ENCODE peak calls at places on chromosomes 13 and 19, in ten cellular contexts. Z is fibroblast of lung; X is uterus; H is naive thymus-derived CD4-positive, alpha-beta T cell; W is ovary; A is CD8-positive, alpha-beta memory T cell; K is hepatocyte; O is aorta; L is adrenal gland; S is cardiac muscle cell. M is an unnamed sample. For H3K4me1 and H3K27me3, the result is how much of the 10 kb centered on the place peaks cover.

GRCh38 chr13:29594710-29595379 is 643 bp downstream of the SLC7A1 start:
- DNase-seq in Z (peak), X (peak), H (peak), W (peak), A (peak), K (peak), O (peak), L (peak), S (peak), M (peak)

GRCh38 chr19:56727731-56728130 is 56.2 kb upstream of the ZNF835 start:
- DNase-seq in Z (no peak), X (no peak), H (no peak), W (no peak), A (no peak), K (no peak), O (no peak), L (no peak), S (no peak), M (no peak)

GRCh38 chr19:49506575-49507105 is 5.8 kb upstream of the FCGRT start:
- DNase-seq in Z (no peak), X (no peak), H (peak), W (no peak), A (peak), K (peak), O (no peak), L (peak), S (peak), M (no peak)

GRCh38 chr13:32997399-32997798 is 18.8 kb upstream of the KL start:
- DNase-seq in Z (no peak), X (no peak), H (no peak), W (no peak), A (no peak), K (no peak), O (no peak), L (no peak), S (no peak), M (no peak)

GRCh38 chr13:45728759-45729158 is 26.6 kb downstream of the CBY2 start:
- DNase-seq in Z (no peak), X (no peak), H (no peak), W (no peak), A (no peak), K (peak), O (no peak), L (no peak), S (peak), M (no peak)

GRCh38 chr19:16319466-16319865 is 5.2 kb upstream of the KLF2 start:
- DNase-seq in Z (peak), X (no peak), H (no peak), W (no peak), A (peak), K (no peak), O (no peak), L (no peak), S (no peak), M (no peak)

GRCh38 chr13:30738526-30738925 is 3.2 kb downstream of the ALOX5AP start:
- DNase-seq in Z (no peak), X (no peak), H (no peak), W (no peak), A (no peak), K (no peak), O (no peak), L (no peak), S (peak), M (no peak)

GRCh38 chr13:91247768-91248167 is 99.7 kb upstream of the MIR17HG start:
- DNase-seq in Z (no peak), X (no peak), H (no peak), W (no peak), A (no peak), K (no peak), O (no peak), L (no peak), S (no peak), M (no peak)

GRCh38 chr13:61110804-61111203 is 304.8 kb downstream of the PCDH20 start:
- DNase-seq in Z (no peak), X (no peak), H (no peak), W (no peak), A (no peak), K (no peak), O (no peak), L (no peak), S (no peak), M (no peak)

GRCh38 chr19:52343548-52343947 is 7.5 kb downstream of the ZNF610 start:
- DNase-seq in Z (peak), X (peak), H (peak), W (peak), A (peak), K (peak), O (no peak), L (peak), S (peak), M (no peak)

GRCh38 chr19:37565370-37565669 is 29.3 kb downstream of the ZNF571 start:
- DNase-seq in Z (peak), X (no peak), H (no peak), W (no peak), A (no peak), K (no peak), O (no peak), L (no peak), S (no peak), M (no peak)

GRCh38 chr19:32691291-32691951 is at the start of gene NUDT19:
- DNase-seq in Z (peak), X (peak), H (peak), W (peak), A (peak), K (peak), O (peak), L (peak), S (peak), M (peak)

GRCh38 chr13:37492741-37493514 is 105.6 kb downstream of the POSTN start:
- DNase-seq in Z (peak), X (no peak), H (no peak), W (no peak), A (no peak), K (no peak), O (no peak), L (no peak), S (peak), M (no peak)

GRCh38 chr19:49071860-49072547 is 495 bp downstream of the KCNA7 start:
- DNase-seq in Z (no peak), X (no peak), H (no peak), W (no peak), A (no peak), K (no peak), O (no peak), L (no peak), S (peak), M (no peak)

GRCh38 chr19:9735986-9736385 is 32.6 kb downstream of the ZNF846 start:
- DNase-seq in Z (no peak), X (no peak), H (no peak), W (no peak), A (no peak), K (no peak), O (no peak), L (no peak), S (no peak), M (no peak)

DNA sequence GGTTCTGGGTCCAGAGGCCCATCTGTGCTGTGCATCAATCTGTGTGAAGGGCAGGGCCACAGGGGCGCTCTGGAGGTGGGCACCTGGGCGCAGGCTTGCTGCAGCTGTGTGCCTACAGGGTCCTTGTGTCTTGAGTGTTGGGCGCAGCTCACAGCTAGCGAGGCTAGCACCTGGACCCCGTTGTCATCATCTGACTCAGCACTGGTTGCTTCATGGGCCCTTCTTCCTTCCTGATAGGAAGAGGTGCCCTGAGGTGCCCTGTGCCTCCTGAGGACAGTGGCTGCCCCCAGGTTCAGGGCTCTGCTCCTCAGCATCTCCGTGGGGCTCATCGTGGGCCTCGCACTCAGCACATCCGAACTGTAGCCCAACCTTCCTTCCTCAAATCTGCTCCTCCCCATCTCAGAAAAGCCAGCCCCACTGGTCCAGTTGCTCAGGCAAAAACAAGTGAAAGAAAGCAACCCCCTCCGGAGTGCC is 54.8 kb downstream of the GATAD2A start:
- DNase-seq in Z (no peak), X (no peak), H (no peak), W (no peak), A (peak), K (no peak), O (no peak), L (no peak), S (no peak), M (no peak)
- H3K4me1 ChIP-seq in Z (half or more), X (under half), H (half or more), W (under half), A (half or more), K (half or more), O (under half), L (half or more), S (half or more), M (under half)

DNA sequence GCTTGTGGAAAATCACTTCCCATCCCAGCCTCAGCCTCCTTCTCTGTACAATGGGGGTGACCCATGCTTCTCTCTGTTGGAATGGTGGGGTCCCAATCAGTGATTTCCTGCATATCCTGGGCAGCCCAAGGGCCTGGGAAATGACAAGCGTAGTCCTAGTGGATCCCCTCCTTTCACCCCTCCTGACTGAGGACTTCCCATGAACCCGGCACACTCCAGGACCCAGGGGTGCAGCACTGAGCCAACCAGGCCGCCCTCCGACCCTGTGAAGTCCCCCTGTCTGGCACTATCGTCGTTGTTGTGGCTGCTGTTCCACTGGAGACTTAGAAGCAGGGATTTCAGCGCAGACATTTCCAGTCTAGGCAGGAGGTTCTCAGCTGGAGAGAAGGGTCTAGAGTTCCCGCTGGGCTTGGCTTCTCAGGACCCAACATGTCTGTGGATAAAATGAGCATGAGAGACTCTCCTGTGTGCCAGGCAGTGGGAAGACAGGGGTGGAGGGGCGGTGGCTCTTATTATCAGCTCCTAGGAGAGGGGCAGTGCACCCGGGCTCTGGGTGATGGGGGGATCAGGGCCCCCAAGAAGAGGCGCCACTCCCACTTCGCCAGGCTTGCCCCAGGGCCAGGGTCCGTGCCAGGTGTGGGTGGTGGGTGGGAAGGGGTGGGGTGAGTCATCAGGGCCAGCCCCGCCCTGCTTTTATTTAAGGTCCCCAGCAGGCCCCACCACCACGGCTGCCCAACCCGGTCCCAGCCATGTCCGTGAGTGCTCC is at the start of gene LGALS7B:
- DNase-seq in Z (no peak), X (no peak), H (no peak), W (no peak), A (no peak), K (no peak), O (peak), L (no peak), S (no peak), M (no peak)
- H3K27me3 ChIP-seq in Z (under half), X (under half), H (under half), W (under half), A (under half), K (under half), O (under half), L (under half), S (under half), M (under half)

DNA sequence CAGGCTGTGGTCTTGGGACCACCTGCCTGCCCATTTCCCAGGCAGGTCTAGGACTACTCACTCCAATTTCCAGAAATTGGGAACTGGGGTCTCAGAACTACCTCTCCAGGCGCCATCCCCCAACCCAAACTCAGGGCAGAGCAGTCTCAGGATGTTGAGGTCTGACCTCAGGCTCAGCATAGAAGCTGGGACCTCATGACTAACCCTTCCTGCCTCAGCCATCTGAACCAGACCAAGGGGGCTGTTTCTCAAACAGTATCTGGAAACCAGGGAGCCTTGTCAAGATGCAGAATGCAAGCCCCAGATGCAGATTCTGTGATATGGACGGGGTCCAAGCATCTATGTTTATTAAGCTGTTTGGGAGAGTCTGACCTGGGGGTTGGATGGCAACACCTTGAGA is 1.3 kb downstream of the FBXW9 start:
- DNase-seq in Z (no peak), X (no peak), H (no peak), W (no peak), A (no peak), K (no peak), O (no peak), L (no peak), S (no peak), M (no peak)
- H3K4me3 ChIP-seq in Z (no peak), X (no peak), H (no peak), W (no peak), A (no peak), K (no peak), O (no peak), L (no peak), S (no peak), M (no peak)

DNA sequence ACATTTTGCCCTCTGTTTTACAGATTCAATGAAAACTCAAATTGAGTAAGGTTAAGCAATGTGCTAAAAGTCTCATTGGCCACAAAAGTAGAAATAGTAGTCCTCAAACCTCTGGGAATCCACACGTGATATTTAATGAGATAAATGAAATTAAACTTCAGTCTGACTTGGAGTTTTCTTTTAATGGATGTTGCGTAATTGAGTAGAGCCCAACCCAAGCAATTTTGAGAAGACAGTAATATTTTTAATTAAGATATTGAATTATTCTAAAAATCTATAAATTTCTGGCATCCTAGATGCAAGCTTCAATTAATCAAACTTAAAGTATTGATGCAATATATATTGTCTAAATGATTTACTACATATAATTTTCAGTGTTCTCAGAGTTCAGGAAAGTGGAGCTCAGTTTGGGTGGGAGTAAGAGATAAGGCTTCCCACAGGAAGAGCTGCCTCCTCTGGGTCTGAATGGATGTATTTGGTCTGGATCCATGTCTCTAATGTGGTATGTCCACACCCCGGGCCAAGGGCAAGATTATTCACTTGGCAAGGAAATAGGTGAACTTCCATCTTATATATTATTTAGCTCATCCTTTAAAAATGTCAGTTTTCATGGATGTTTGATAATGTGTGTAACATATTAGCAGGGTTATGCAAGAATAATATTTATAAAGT is 6.9 kb downstream of the MBNL2 start:
- DNase-seq in Z (peak), X (no peak), H (no peak), W (no peak), A (no peak), K (no peak), O (no peak), L (no peak), S (no peak), M (no peak)
- H3K4me1 ChIP-seq in Z (under half), X (under half), H (under half), W (under half), A (under half), K (under half), O (under half), L (under half), S (under half), M (under half)

GRCh38 chr19:44532819-44533218 is 3.3 kb upstream of the CEACAM20 start:
- DNase-seq in Z (no peak), X (no peak), H (no peak), W (no peak), A (no peak), K (no peak), O (no peak), L (no peak), S (no peak), M (no peak)
- H3K27me3 ChIP-seq in Z (under half), X (under half), H (under half), W (under half), A (under half), K (under half), O (under half), L (under half), S (under half), M (under half)

DNA sequence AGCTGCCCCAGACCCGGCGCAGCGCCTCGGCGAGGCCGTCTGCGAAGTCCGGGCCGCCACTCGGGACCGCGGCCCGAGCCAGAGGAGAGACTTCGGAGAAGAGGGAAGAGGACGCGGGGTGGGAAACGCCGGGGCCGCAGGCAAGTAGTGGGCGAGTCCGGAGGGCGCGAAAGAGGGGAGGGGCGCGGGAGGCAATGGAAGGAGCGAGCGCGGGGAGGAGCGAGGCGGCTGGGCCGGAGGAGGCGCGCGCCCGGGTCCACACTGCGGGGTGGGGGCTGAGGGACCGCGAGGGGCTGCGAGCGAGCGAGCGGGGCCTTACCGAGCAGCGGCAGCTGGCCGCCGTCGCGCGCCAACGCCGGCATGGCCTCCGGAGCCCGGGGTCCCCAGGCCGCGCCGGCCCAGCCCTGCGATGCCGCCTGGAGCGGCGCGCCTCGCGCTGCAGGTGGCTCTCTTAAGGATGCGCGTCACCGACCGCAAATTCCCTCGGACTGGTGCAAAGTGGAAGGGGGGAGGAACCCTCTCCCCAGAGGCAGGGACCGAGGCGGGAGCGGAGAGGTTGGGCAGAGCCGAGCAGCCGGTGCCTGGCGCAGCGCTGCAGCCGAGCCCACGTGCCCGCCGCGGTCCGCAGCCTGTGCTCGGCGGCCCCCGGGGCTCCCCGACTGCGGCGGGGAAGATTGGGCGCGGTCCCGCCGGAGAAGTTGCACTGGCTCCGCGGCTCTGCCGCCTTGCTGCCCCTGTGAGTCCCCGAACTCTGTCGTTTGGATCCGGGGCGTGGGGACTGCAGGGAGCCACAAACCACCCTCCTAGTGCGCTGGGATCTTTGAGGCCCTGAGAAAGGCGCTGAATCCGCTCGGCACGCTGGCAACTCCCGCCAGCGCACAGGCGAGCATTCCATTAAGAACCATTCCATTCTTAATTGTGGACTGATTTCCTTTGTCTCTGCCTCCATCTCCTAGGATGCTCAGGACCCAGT is at the start of gene FLT3:
- DNase-seq in Z (peak), X (no peak), H (peak), W (no peak), A (peak), K (peak), O (no peak), L (no peak), S (peak), M (no peak)
- H3K4me3 ChIP-seq in Z (peak), X (no peak), H (no peak), W (no peak), A (no peak), K (peak), O (peak), L (no peak), S (peak), M (peak)

GRCh38 chr13:51823351-51823750 is 19.4 kb upstream of the DHRS12 start:
- DNase-seq in Z (peak), X (no peak), H (no peak), W (no peak), A (no peak), K (no peak), O (no peak), L (no peak), S (no peak), M (no peak)

GRCh38 chr13:51822106-51822840 is 18.3 kb upstream of the DHRS12 start:
- DNase-seq in Z (no peak), X (no peak), H (no peak), W (no peak), A (peak), K (no peak), O (no peak), L (no peak), S (no peak), M (no peak)

GRCh38 chr13:51825681-51826254 is 19.2 kb downstream of the TMEM272 start:
- DNase-seq in Z (no peak), X (no peak), H (no peak), W (no peak), A (no peak), K (no peak), O (no peak), L (no peak), S (no peak), M (no peak)

GRCh38 chr13:51825165-51825592 is 19.8 kb downstream of the TMEM272 start:
- DNase-seq in Z (peak), X (no peak), H (no peak), W (no peak), A (no peak), K (no peak), O (no peak), L (no peak), S (no peak), M (no peak)

DNA sequence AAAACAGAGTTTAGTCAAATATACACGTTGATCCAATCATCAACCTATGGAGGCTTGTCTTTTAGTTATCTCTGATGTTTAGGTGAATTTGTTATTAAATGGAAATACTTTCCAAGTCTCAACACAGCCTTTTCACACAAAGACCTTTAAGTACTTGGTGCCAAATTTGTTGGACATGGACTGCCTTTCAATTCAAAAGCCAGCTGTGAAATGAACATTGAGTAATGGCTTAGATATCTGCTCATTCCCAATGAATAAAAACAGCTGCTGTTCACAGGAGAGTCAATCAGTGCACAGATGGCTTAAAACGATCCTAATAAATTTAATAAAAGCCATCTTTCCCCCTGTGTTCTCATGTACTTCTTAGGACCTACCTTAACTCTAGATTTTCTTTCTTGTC is 19.9 kb upstream of the DHRS12 start:
- DNase-seq in Z (no peak), X (no peak), H (no peak), W (no peak), A (no peak), K (no peak), O (no peak), L (no peak), S (no peak), M (no peak)
- H3K4me1 ChIP-seq in Z (under half), X (under half), H (half or more), W (under half), A (half or more), K (under half), O (under half), L (under half), S (under half), M (half or more)